ENCODE peak calls at places on chromosome 15, in nine cellular contexts. One of them, this sample, is unnamed.

GRCh38 chr15:85754993-85755392 is 39.7 kb downstream of the KLHL25 start:
- DNase-seq in HFFc6: no peak
- DNase-seq in EH: no peak
- DNase-seq in midbrain: peak; percentile 25
- DNase-seq in GM23338: no peak
- DNase-seq in CD14-positive monocyte: no peak
- DNase-seq in brain microvascular endothelial cell: no peak
- DNase-seq in amniotic stem cell: no peak
- DNase-seq in NCI-H1105 treated with DMSO at 0.1 percent for 48 hours: no peak
- DNase-seq in this sample: no peak

GRCh38 chr15:25862087-25862468 is 1.0 kb downstream of the ATP10A start:
- DNase-seq in HFFc6: no peak
- DNase-seq in EH: peak; percentile 54
- DNase-seq in midbrain: no peak
- DNase-seq in GM23338: peak; percentile 39
- DNase-seq in CD14-positive monocyte: no peak
- DNase-seq in brain microvascular endothelial cell: no peak
- DNase-seq in amniotic stem cell: no peak
- DNase-seq in NCI-H1105 treated with DMSO at 0.1 percent for 48 hours: no peak
- DNase-seq in this sample: no peak

GRCh38 chr15:32688151-32688639 is 29.6 kb upstream of the GREM1 start:
- DNase-seq in HFFc6: peak; percentile 49
- DNase-seq in EH: peak; percentile 69
- DNase-seq in midbrain: no peak
- DNase-seq in GM23338: no peak
- DNase-seq in CD14-positive monocyte: no peak
- DNase-seq in brain microvascular endothelial cell: peak; percentile 62
- DNase-seq in amniotic stem cell: no peak
- DNase-seq in NCI-H1105 treated with DMSO at 0.1 percent for 48 hours: peak; percentile 1
- DNase-seq in this sample: no peak

GRCh38 chr15:63405683-63406456 is 24.2 kb upstream of the CA12 start:
- DNase-seq in HFFc6: no peak
- DNase-seq in EH: peak; percentile 13
- DNase-seq in midbrain: peak; percentile 20
- DNase-seq in GM23338: no peak
- DNase-seq in CD14-positive monocyte: no peak
- DNase-seq in brain microvascular endothelial cell: no peak
- DNase-seq in amniotic stem cell: no peak
- DNase-seq in NCI-H1105 treated with DMSO at 0.1 percent for 48 hours: no peak
- DNase-seq in this sample: no peak

GRCh38 chr15:79432345-79433311 is 492 bp downstream of the MINAR1 start:
- DNase-seq in HFFc6: no peak
- DNase-seq in EH: no peak
- DNase-seq in midbrain: no peak
- DNase-seq in GM23338: peak; percentile 75
- DNase-seq in CD14-positive monocyte: no peak
- DNase-seq in brain microvascular endothelial cell: no peak
- DNase-seq in amniotic stem cell: no peak
- DNase-seq in NCI-H1105 treated with DMSO at 0.1 percent for 48 hours: no peak
- DNase-seq in this sample: no peak

GRCh38 chr15:26866298-26867198 is at the start of gene GABRA5:
- DNase-seq in HFFc6: peak; percentile 30
- DNase-seq in EH: peak; percentile 29
- DNase-seq in midbrain: peak; percentile 19
- DNase-seq in GM23338: peak; percentile 90
- DNase-seq in CD14-positive monocyte: no peak
- DNase-seq in brain microvascular endothelial cell: peak; percentile 2
- DNase-seq in amniotic stem cell: no peak
- DNase-seq in NCI-H1105 treated with DMSO at 0.1 percent for 48 hours: peak; percentile 43
- DNase-seq in this sample: peak; percentile 72

GRCh38 chr15:38535451-38536200 is 29.0 kb downstream of the RASGRP1 start:
- DNase-seq in HFFc6: peak; percentile 55
- DNase-seq in EH: peak; percentile 94
- DNase-seq in midbrain: no peak
- DNase-seq in GM23338: no peak
- DNase-seq in CD14-positive monocyte: no peak
- DNase-seq in brain microvascular endothelial cell: peak; percentile 62
- DNase-seq in amniotic stem cell: no peak
- DNase-seq in NCI-H1105 treated with DMSO at 0.1 percent for 48 hours: no peak
- DNase-seq in this sample: no peak

GRCh38 chr15:64720188-64720587 is 55.2 kb downstream of the RBPMS2 start:
- DNase-seq in HFFc6: no peak
- DNase-seq in EH: no peak
- DNase-seq in midbrain: no peak
- DNase-seq in GM23338: no peak
- DNase-seq in CD14-positive monocyte: no peak
- DNase-seq in brain microvascular endothelial cell: no peak
- DNase-seq in amniotic stem cell: no peak
- DNase-seq in NCI-H1105 treated with DMSO at 0.1 percent for 48 hours: no peak
- DNase-seq in this sample: no peak

GRCh38 chr15:53978248-53978906 is at the start of gene UNC13C:
- DNase-seq in HFFc6: no peak
- DNase-seq in EH: no peak
- DNase-seq in midbrain: peak; percentile 5
- DNase-seq in GM23338: peak; percentile 56
- DNase-seq in CD14-positive monocyte: no peak
- DNase-seq in brain microvascular endothelial cell: peak; percentile 7
- DNase-seq in amniotic stem cell: no peak
- DNase-seq in NCI-H1105 treated with DMSO at 0.1 percent for 48 hours: peak; percentile 38
- DNase-seq in this sample: no peak